ENCODE peak calls at places on chromosome 17, in four cellular contexts. A, B, L and O are unnamed samples.

GRCh38 chr17:39197380-39198185 is at the start of gene CACNB1:
- DNase-seq in A (peak; percentile 78), B (peak; percentile 69), L (peak; percentile 37), O (no peak)

GRCh38 chr17:77400445-77400870 is 259.7 kb downstream of the SEC14L1 start:
- DNase-seq in A (no peak), B (peak; percentile 58), L (no peak), O (peak; percentile 75)

GRCh38 chr17:61400058-61400785 is 579 bp downstream of the TBX2 start:
- DNase-seq in A (peak; percentile 71), B (no peak), L (no peak), O (no peak)

GRCh38 chr17:30376621-30377452 is 1.9 kb upstream of the CPD start:
- DNase-seq in A (peak; percentile 64), B (no peak), L (no peak), O (no peak)

GRCh38 chr17:42849451-42850157 is 1.4 kb upstream of the AOC3 start:
- DNase-seq in A (no peak), B (no peak), L (no peak), O (no peak)

GRCh38 chr17:63399856-63400255 is 46.2 kb downstream of the CYB561 start:
- DNase-seq in A (no peak), B (no peak), L (no peak), O (no peak)

GRCh38 chr17:10155334-10156081 is 42.9 kb downstream of the GAS7 start:
- DNase-seq in A (no peak), B (no peak), L (no peak), O (no peak)

GRCh38 chr17:16933317-16934132 is 38.4 kb downstream of the TNFRSF13B start:
- DNase-seq in A (no peak), B (no peak), L (no peak), O (peak; percentile 27)

GRCh38 chr17:75889454-75889853 is 7.3 kb downstream of the TRIM65 start:
- DNase-seq in A (no peak), B (no peak), L (peak; percentile 45), O (no peak)

GRCh38 chr17:80817861-80818260 is 173.8 kb upstream of the CHMP6 start:
- DNase-seq in A (no peak), B (no peak), L (peak; percentile 47), O (no peak)

GRCh38 chr17:29158515-29159275 is 21.5 kb downstream of the MYO18A start:
- DNase-seq in A (no peak), B (no peak), L (no peak), O (no peak)

GRCh38 chr17:81126281-81127132 is 38.8 kb upstream of the PVALEF start:
- DNase-seq in A (no peak), B (no peak), L (no peak), O (no peak)

GRCh38 chr17:77131919-77132318 is 8.8 kb upstream of the SEC14L1 start:
- DNase-seq in A (no peak), B (peak; percentile 70), L (peak; percentile 80), O (no peak)

GRCh38 chr17:57459286-57459915 is 203.1 kb downstream of the MSI2 start:
- DNase-seq in A (peak; percentile 93), B (no peak), L (peak; percentile 53), O (no peak)

GRCh38 chr17:4634981-4635380 is 6.5 kb downstream of the ALOX15 start:
- DNase-seq in A (no peak), B (no peak), L (no peak), O (no peak)

GRCh38 chr17:78798695-78799559 is 16.9 kb upstream of the CYTH1 start:
- DNase-seq in A (peak; percentile 45), B (peak; percentile 28), L (peak; percentile 56), O (no peak)

GRCh38 chr17:21163101-21163500 is 36.3 kb downstream of the DHRS7B start:
- DNase-seq in A (no peak), B (no peak), L (no peak), O (no peak)
- TF ChIP-seq CTCF in A (no peak), B (no peak), L (no peak), O (no peak)

GRCh38 chr17:3260163-3260562 is 38.0 kb downstream of the OR3A1 start:
- DNase-seq in A (no peak), B (no peak), L (no peak), O (no peak)
- TF ChIP-seq CTCF in A (no peak), B (no peak), L (no peak), O (no peak)

GRCh38 chr17:6443692-6444572 is at the start of gene PIMREG:
- DNase-seq in A (peak; percentile 96), B (peak; percentile 92), L (peak; percentile 70), O (peak; percentile 92)
- TF ChIP-seq CTCF in A (no peak), B (no peak), L (no peak), O (no peak)

DNA sequence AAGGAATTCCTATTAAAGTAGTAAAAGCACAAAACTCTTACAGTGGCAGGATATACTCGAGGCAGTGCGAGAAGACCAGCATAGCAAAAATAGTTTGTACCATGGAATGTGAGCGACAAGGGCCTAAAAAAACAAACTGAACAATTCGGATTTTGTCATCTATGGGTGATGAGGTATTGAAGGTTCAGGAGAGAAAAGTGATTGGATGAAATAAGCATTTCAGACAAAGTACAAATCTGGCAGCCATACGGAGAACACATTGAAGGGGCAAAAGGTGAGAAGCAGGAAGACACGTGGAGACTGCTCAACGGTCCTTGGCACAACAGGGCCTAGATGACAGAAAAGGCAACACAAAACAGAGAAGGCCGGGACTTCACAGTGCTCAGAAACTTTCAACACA is 22.5 kb downstream of the MYH10 start:
- DNase-seq in A (no peak), B (peak; percentile 49), L (no peak), O (no peak)
- TF ChIP-seq CTCF in A (no peak), B (no peak), L (no peak), O (no peak)

DNA sequence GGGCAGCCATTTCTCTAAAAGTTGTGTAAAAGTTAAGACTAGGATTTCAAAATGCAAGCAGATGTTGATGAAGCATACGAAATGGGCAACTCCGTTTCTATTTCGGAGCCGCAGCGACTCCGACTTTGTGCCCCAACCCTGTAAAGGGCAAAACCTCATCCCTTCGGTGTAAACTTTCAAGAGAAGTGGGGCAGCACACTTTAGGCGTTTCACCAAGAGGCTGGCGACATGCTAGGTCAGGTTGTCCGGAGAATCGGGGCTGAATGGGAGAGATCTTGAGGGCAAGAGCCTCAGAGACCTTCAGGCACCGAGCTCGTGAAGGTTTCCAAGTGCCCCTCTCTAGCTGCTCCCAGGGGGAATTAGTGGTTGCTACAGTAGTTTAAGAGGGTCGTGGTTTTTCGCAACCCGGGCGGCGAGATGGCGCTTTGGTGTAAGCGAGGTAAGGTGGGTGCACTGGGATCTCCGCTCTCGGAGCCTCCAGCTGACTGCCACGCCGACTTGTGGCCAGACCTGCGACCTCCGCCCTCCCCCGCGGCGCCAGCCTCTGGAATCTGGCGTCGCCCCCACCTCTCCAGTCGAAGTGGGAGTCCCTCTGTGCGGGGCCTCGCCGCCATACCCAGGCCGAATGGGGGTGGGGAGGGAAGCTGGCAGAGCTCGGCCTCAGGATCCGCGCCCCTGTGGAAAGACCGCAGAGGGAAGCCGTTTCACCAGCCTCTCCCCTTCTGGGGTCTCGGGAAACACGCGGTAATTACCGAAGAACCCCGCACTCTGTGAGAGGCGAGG is 979 bp upstream of the HEXIM2 start:
- DNase-seq in A (peak; percentile 85), B (peak; percentile 80), L (peak; percentile 29), O (peak; percentile 61)
- TF ChIP-seq CTCF in A (peak; percentile 22), B (no peak), L (peak; percentile 29), O (no peak)

GRCh38 chr17:40318835-40319332 is 9.9 kb downstream of the RARA start:
- DNase-seq in A (no peak), B (peak; percentile 44), L (no peak), O (no peak)
- TF ChIP-seq CTCF in A (no peak), B (peak; percentile 30), L (no peak), O (peak; percentile 17)